ENCODE peak calls at places on chromosomes 13 and 19, in five cellular contexts. R is Panc1; U is stomach; C is upper lobe of right lung; S is naive thymus-derived CD4-positive, alpha-beta T cell. H is an unnamed sample. For H3K9me3, the result is how much of the 10 kb centered on the place peaks cover.

GRCh38 chr13:35144496-35144895 is 202.4 kb downstream of the NBEA start:
- DNase-seq in S (no peak), C (no peak), U (no peak), R (no peak), H (no peak)

GRCh38 chr19:14775855-14776254 is 2.5 kb downstream of the ADGRE2 start:
- DNase-seq in S (no peak), U (peak), C (peak), R (no peak), H (no peak)

GRCh38 chr13:45784755-45785675 is 66.5 kb downstream of the SIAH3 start:
- DNase-seq in S (no peak), U (no peak), C (no peak), R (no peak), H (no peak)

GRCh38 chr19:44574201-44574950 is 39.0 kb upstream of the IGSF23 start:
- DNase-seq in U (no peak), C (no peak), R (no peak), S (no peak), H (no peak)

GRCh38 chr19:4295972-4296771 is 6.0 kb downstream of the TMIGD2 start:
- DNase-seq in U (peak), C (no peak), S (no peak), R (no peak), H (no peak)

GRCh38 chr19:53598361-53598760 is 33.4 kb upstream of the DPRX start:
- DNase-seq in U (no peak), R (no peak), C (no peak), S (no peak), H (no peak)

GRCh38 chr13:45850020-45850613 is 1.4 kb downstream of the SIAH3 start:
- DNase-seq in U (no peak), S (no peak), C (no peak), R (no peak), H (no peak)

GRCh38 chr19:49400034-49400433 is 12.0 kb downstream of the KASH5 start:
- DNase-seq in S (no peak), R (no peak), U (no peak), C (no peak), H (no peak)

GRCh38 chr19:10430505-10431253 is 10.3 kb downstream of the PDE4A start:
- DNase-seq in C (peak), U (peak), S (no peak), R (no peak), H (no peak)

GRCh38 chr13:54591540-54591939 is 1562.9 kb downstream of the OLFM4 start:
- DNase-seq in S (no peak), U (no peak), R (no peak), C (no peak), H (no peak)

GRCh38 chr13:101660711-101661110 is 208.2 kb downstream of the ITGBL1 start:
- DNase-seq in R (no peak), S (no peak), C (no peak), U (no peak), H (no peak)

GRCh38 chr13:48263196-48263595 is 30.2 kb downstream of the ITM2B start:
- DNase-seq in S (no peak), R (no peak), C (no peak), U (no peak), H (no peak)

GRCh38 chr13:24071423-24072075 is 89.0 kb upstream of the SPATA13 start:
- DNase-seq in S (no peak), U (no peak), R (no peak), C (no peak), H (no peak)

GRCh38 chr13:62014299-62014698 is 598.6 kb upstream of the PCDH20 start:
- DNase-seq in R (peak), C (no peak), S (no peak), U (no peak), H (no peak)

GRCh38 chr19:29188704-29189375 is 24.1 kb downstream of the UQCRFS1 start:
- DNase-seq in S (no peak), U (no peak), R (no peak), C (no peak), H (no peak)

GRCh38 chr19:7917292-7918061 is 2.7 kb upstream of the SNAPC2 start:
- DNase-seq in C (peak), S (no peak), R (no peak), U (peak), H (peak)

GRCh38 chr13:80276371-80277289 is 64.3 kb downstream of the SPRY2 start:
- DNase-seq in R (no peak), C (no peak), S (no peak), U (no peak), H (no peak)

GRCh38 chr13:50989476-50989875 is 79.9 kb downstream of the RNASEH2B start:
- DNase-seq in R (no peak), U (no peak), S (no peak), C (no peak), H (no peak)

GRCh38 chr13:107476068-107476467 is 739.3 kb downstream of the LIG4 start:
- DNase-seq in U (no peak), C (no peak), S (no peak), R (no peak), H (no peak)

GRCh38 chr19:3521104-3521445 is 15.0 kb downstream of the FZR1 start:
- DNase-seq in U (no peak), R (no peak), S (no peak), C (no peak), H (no peak)

GRCh38 chr19:2751438-2751830 is 11.6 kb upstream of the SLC39A3 start:
- DNase-seq in U (no peak), C (no peak), S (no peak), R (no peak), H (no peak)

GRCh38 chr19:49988433-49988832 is 27.5 kb upstream of the SIGLEC11 start:
- DNase-seq in R (no peak), C (no peak), S (no peak), U (no peak), H (no peak)

GRCh38 chr19:14383556-14383897 is 2.3 kb downstream of the ADGRE5 start:
- DNase-seq in C (no peak), R (no peak), S (no peak), U (no peak), H (no peak)

GRCh38 chr19:46859637-46860124 is 1.1 kb upstream of the ARHGAP35 start:
- DNase-seq in U (peak), S (no peak), C (peak), R (no peak), H (no peak)

GRCh38 chr19:48372904-48373303 is 8.7 kb downstream of the SYNGR4 start:
- DNase-seq in R (no peak), U (no peak), S (no peak), C (no peak), H (no peak)

DNA sequence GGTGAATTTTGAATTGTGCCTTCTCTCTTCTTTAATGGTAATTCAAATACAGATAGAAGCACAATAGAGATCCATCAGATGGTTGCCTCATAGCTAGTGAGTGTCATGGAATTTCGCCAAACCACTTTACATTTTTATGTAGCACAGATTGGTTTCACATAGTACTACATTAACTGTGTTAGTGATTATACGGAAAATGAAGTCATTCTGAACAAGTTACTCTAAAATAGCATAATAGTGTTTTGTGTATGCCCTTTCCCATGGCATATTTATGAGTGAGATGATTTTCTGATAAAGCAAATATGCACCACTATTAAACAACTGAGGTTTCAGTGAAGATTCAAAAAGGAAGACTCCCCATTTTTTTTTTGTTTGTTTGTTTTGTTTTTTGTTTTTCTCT is 1623.5 kb downstream of the PCDH9 start:
- DNase-seq in R (no peak), U (no peak), C (no peak), S (no peak), H (no peak)
- H3K9me3 ChIP-seq in R (under half), U (under half), C (under half), S (under half), H (under half)

DNA sequence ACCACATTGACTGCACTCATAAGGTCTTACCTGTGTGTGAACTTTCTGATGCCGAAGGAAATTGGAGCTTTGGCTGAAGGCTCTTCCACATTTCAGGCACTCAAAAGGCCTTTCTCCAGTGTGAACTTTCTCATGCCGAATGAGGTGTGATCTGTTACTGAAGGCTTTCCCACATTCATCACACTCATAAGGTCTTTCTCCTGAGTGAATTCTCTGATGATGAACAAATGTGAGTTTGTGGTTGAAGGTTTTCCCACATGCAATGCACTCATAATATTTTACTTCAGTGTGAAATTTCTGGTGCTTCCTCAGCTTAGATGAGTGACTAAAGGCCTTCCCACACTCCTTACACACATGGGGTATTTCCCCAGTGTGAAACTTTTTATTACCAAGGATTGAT is 5.7 kb downstream of the ZNF132 start:
- DNase-seq in S (no peak), U (no peak), C (no peak), R (no peak), H (no peak)
- H3K9me3 ChIP-seq in S (half or more), U (half or more), C (half or more), R (under half), H (under half)

GRCh38 chr19:51931921-51932320 is 4.6 kb downstream of the ZNF613 start:
- DNase-seq in R (no peak), C (no peak), S (no peak), U (no peak), H (no peak)
- H3K9me3 ChIP-seq in R (under half), C (under half), S (under half), U (half or more), H (under half)

DNA sequence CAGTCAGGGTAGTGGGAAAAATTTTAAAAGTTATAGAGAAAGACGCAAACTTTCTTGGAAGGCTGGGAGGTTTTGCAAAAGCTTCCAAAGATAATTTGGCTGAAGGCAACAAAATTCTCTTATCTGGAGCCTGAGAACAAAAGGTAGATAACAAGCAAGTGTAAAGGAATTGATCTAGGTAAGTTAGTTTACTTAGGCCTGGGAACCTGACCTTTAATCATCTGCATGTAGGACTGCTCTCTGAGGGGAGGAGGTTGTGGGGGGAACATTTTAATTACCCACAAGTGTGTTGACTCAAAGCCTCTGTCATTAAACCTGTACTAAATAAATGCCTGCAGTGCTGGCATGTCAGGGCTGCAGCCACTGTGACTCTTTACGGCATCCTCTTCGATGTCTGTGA is 532.3 kb upstream of the SLITRK5 start:
- DNase-seq in U (no peak), C (no peak), S (no peak), R (no peak), H (no peak)
- H3K9me3 ChIP-seq in U (under half), C (under half), S (under half), R (under half), H (under half)

DNA sequence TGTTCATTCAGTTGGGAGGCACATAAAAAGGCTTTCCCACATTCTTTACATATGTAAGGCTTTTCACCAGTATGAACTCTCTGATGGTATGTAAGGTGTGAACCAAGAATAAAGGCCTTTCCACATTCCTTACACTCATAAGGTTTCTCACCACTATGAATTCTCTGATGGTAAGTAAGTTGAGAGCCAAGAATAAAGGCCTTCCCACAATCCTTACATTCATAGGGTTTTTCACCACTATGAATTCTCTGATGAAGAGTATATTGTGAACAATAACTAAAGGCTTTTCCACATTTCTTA is 29.3 kb downstream of the ZNF571 start:
- DNase-seq in U (no peak), S (no peak), R (no peak), C (no peak), H (no peak)
- H3K9me3 ChIP-seq in U (under half), S (half or more), R (half or more), C (half or more), H (half or more)

DNA sequence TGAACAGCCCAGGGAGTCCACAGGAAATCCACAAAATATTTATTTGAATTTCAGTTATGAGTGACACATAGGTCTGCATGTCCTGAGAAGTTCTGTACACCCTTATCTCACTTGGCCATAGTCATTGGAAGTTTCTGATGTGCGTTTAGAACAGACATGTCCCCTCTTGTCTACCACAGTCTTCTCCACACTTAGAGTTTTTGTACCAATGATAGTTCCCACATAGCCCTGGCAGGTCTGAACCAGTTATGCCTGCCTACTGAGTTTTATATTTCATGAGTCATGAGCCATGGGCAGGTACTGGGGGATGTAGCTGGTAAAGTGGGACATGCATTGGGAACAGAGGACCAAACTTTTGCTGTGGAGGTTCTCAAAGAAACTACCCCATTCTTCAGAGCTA is 11.3 kb downstream of the ZNF132 start:
- DNase-seq in C (no peak), U (no peak), S (no peak), R (no peak), H (no peak)
- H3K9me3 ChIP-seq in C (under half), U (half or more), S (half or more), R (under half), H (under half)

DNA sequence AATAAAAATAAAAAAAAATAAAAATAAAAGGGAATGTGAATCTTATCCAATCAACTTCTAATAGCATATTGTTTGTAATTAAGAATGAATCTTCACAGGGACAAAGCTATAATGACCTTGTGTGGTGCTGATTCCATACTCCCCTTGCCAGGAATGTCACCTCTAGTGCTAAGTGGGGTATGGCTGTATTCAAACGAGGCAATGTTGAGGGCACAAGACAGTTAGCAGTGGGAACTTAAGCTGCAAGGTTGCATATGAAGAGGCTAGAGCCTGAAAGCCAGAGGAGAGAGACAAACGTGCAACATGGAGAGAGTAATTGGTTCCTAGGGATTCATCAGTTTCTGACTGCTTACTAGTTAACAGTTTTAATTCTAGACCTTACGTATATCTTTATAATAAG is 43.9 kb upstream of the CSNK1A1L start:
- DNase-seq in S (no peak), R (no peak), C (no peak), U (no peak), H (no peak)
- H3K9me3 ChIP-seq in S (under half), R (under half), C (under half), U (under half), H (under half)

GRCh38 chr13:39557285-39557955 is 45.6 kb downstream of the LHFPL6 start:
- DNase-seq in S (no peak), C (no peak), R (no peak), U (no peak), H (no peak)
- H3K9me3 ChIP-seq in S (under half), C (under half), R (under half), U (under half), H (under half)

DNA sequence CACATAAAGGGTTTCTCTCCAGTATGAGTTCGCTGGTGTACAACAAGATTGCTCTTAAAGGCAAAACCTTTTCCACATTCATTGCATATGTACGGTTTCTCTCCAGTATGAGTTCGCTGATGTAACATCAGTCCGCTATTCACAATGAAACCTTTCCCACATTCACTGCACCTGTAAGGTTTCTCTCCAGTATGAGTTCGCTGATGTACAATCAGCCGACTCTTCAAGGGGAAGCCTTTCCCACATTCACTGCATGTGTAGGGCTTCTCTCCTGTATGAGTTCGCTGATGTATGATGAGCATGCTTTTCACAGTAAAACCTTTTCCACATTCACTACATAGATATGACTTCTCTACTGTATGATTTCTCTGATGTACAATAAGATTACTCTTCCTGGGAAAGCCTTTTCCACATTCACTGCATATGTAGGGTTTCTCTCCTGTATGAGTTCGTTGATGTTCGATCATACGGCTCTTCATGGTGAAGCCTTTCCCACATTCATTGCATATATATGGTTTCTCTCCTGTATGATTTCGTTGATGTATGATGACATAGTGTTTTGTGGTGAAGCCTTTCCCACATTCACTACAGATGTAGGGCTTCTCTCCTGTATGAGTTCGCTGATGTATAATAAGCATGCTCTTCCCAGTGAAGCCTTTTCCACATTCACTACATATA is 6.0 kb upstream of the ZNF614 start:
- DNase-seq in R (no peak), C (no peak), S (no peak), U (no peak), H (no peak)
- H3K9me3 ChIP-seq in R (under half), C (half or more), S (half or more), U (half or more), H (half or more)

DNA sequence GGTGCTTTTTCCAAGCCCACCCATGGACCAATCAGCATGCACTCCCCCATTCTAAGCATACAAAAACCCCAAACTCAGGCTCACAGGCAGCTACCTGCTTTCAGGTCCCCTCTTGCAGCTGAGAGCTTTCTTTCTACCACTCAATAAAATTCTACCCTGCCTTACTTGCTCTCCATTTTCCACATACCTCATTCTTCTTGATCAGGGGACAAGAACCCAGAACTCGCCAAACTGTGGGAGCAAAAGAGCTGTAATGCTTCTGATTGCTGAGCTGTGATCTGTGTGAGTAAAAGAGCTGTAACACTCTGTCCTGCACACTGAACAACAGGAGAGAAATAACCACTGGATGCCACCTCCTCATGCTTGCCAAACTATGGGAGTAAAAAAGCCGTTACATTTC is 972.1 kb downstream of the SLITRK5 start:
- DNase-seq in R (no peak), S (no peak), C (no peak), U (no peak), H (no peak)
- H3K9me3 ChIP-seq in R (under half), S (under half), C (under half), U (under half), H (under half)